ENCODE peak calls at places on chromosome 14, in eight cellular contexts. R is upper lobe of left lung, Y is IMR-90, J is heart left ventricle, D is adrenal gland, U is HCT116, Q is tibial nerve, I is body of pancreas. P is an unnamed sample.

GRCh38 chr14:30706704-30707103 is 84.6 kb downstream of the SCFD1 start:
- DNase-seq in Y (no peak), D (no peak), R (no peak), U (no peak), I (no peak), Q (no peak), J (no peak), P (no peak)

GRCh38 chr14:55699131-55700057 is 119.4 kb downstream of the KTN1 start:
- DNase-seq in Q (no peak), I (no peak), D (no peak), U (no peak), Y (peak), J (no peak), R (no peak), P (no peak)

GRCh38 chr14:100375273-100375962 is 52.3 kb downstream of the SLC25A47 start:
- DNase-seq in R (no peak), Q (peak), D (peak), U (peak), I (peak), J (peak), Y (peak), P (peak)

GRCh38 chr14:89826581-89826980 is 127.9 kb downstream of the EFCAB11 start:
- DNase-seq in I (no peak), R (no peak), D (no peak), Y (peak), J (no peak), Q (no peak), U (no peak), P (no peak)

GRCh38 chr14:104843442-104844305 is 21.4 kb upstream of the CEP170B start:
- DNase-seq in Y (no peak), R (peak), Q (no peak), U (no peak), I (no peak), D (no peak), J (no peak), P (no peak)

GRCh38 chr14:89166650-89167049 is 250.4 kb downstream of the FOXN3 start:
- DNase-seq in R (no peak), I (no peak), D (no peak), Y (no peak), U (no peak), J (no peak), Q (no peak), P (no peak)

GRCh38 chr14:61889914-61890351 is 127.7 kb downstream of the SNAPC1 start:
- DNase-seq in J (no peak), U (no peak), D (no peak), Q (no peak), Y (no peak), I (no peak), R (no peak), P (no peak)

GRCh38 chr14:61535032-61535431 is 160.3 kb upstream of the HIF1A start:
- DNase-seq in I (no peak), U (no peak), R (no peak), Y (peak), D (no peak), Q (no peak), J (no peak), P (peak)

GRCh38 chr14:44657688-44658388 is 150.8 kb upstream of the FSCB start:
- DNase-seq in J (no peak), D (no peak), Y (peak), Q (no peak), R (no peak), U (no peak), I (no peak), P (no peak)

GRCh38 chr14:67269338-67270060 is 28.3 kb downstream of the PALS1 start:
- DNase-seq in I (no peak), Q (no peak), Y (peak), D (no peak), R (no peak), U (no peak), J (peak), P (no peak)

GRCh38 chr14:68784995-68785816 is 7.7 kb downstream of the ZFP36L1 start:
- DNase-seq in Y (peak), I (peak), D (no peak), U (peak), R (no peak), J (peak), Q (no peak), P (no peak)

GRCh38 chr14:29529418-29529817 is 398.2 kb downstream of the PRKD1 start:
- DNase-seq in D (no peak), I (no peak), R (no peak), Y (peak), Q (no peak), U (no peak), J (no peak), P (no peak)

GRCh38 chr14:76848879-76849278 is 22.7 kb downstream of the LRRC74A start:
- DNase-seq in D (no peak), U (peak), J (no peak), R (no peak), I (no peak), Y (no peak), Q (no peak), P (no peak)

GRCh38 chr14:65267856-65268255 is 144.7 kb upstream of the FUT8 start:
- DNase-seq in D (no peak), R (no peak), Q (no peak), J (no peak), Y (no peak), U (no peak), I (no peak), P (no peak)

GRCh38 chr14:101595887-101596721 is 34.8 kb downstream of the DIO3 start:
- DNase-seq in R (no peak), U (no peak), J (no peak), Y (no peak), Q (no peak), I (no peak), D (no peak), P (no peak)

GRCh38 chr14:100834441-100835277 is 8.7 kb downstream of the MEG3 start:
- DNase-seq in I (no peak), Y (no peak), J (no peak), D (peak), U (no peak), R (no peak), Q (no peak), P (no peak)

GRCh38 chr14:38125484-38125912 is 82.2 kb upstream of the SSTR1 start:
- DNase-seq in J (no peak), Q (no peak), R (no peak), I (peak), Y (no peak), D (no peak), U (no peak), P (no peak)

GRCh38 chr14:96586056-96586455 is 83.9 kb downstream of the PAPOLA start:
- DNase-seq in J (no peak), Q (no peak), R (no peak), D (no peak), I (no peak), U (no peak), Y (no peak), P (peak)

GRCh38 chr14:86777950-86778602 is 1214.9 kb downstream of the GALC start:
- DNase-seq in J (no peak), R (no peak), D (no peak), I (no peak), U (no peak), Y (peak), Q (no peak), P (no peak)

GRCh38 chr14:24849471-24849870 is 200.5 kb downstream of the STXBP6 start:
- DNase-seq in Y (peak), U (no peak), J (no peak), Q (no peak), D (no peak), I (no peak), R (no peak), P (no peak)

GRCh38 chr14:26414103-26414502 is 183.7 kb downstream of the NOVA1 start:
- DNase-seq in J (no peak), R (no peak), Q (no peak), D (no peak), U (no peak), Y (no peak), I (no peak), P (no peak)

GRCh38 chr14:68937790-68938514 is 41.1 kb downstream of the ACTN1 start:
- DNase-seq in Q (peak), J (peak), R (peak), I (peak), U (no peak), Y (no peak), D (peak), P (no peak)

GRCh38 chr14:92473261-92473946 is 40.2 kb upstream of the RIN3 start:
- DNase-seq in J (peak), U (no peak), Q (peak), I (no peak), Y (peak), D (peak), R (no peak), P (peak)

GRCh38 chr14:68040633-68041369 is 221.2 kb downstream of the RAD51B start:
- DNase-seq in R (no peak), Y (no peak), Q (no peak), U (no peak), D (no peak), I (no peak), J (no peak), P (no peak)

GRCh38 chr14:78448483-78449094 is 278.4 kb downstream of the NRXN3 start:
- DNase-seq in U (peak), R (no peak), I (peak), J (peak), D (peak), Q (peak), Y (no peak), P (peak)

GRCh38 chr14:85587152-85587697 is 57.3 kb downstream of the FLRT2 start:
- DNase-seq in Q (no peak), D (peak), I (no peak), R (no peak), U (no peak), Y (peak), J (no peak), P (no peak)

GRCh38 chr14:44564908-44565307 is 57.8 kb upstream of the FSCB start:
- DNase-seq in U (no peak), Y (peak), D (no peak), J (no peak), R (no peak), Q (no peak), I (no peak), P (no peak)

GRCh38 chr14:81296263-81296923 is 75.6 kb upstream of the GTF2A1 start:
- DNase-seq in J (no peak), Y (no peak), Q (no peak), I (no peak), U (no peak), D (no peak), R (no peak), P (no peak)

GRCh38 chr14:21965042-21965441 is 291.4 kb upstream of the OR4E1 start:
- DNase-seq in Q (no peak), J (no peak), U (no peak), Y (no peak), I (no peak), D (no peak), R (no peak), P (no peak)

GRCh38 chr14:24634158-24634557 is at the start of gene GZMB:
- DNase-seq in Y (peak), R (no peak), I (no peak), Q (no peak), J (no peak), U (no peak), D (no peak), P (no peak)

GRCh38 chr14:23344481-23344880 is 8.2 kb downstream of the SLC22A17 start:
- DNase-seq in Q (no peak), U (no peak), J (no peak), D (no peak), Y (no peak), I (no peak), R (no peak), P (no peak)

GRCh38 chr14:39050389-39050788 is 52.6 kb downstream of the SEC23A start:
- DNase-seq in Q (no peak), J (no peak), D (peak), R (no peak), Y (peak), I (no peak), U (no peak), P (no peak)

GRCh38 chr14:88521818-88522217 is 33.0 kb downstream of the PTPN21 start:
- DNase-seq in U (no peak), Y (peak), I (no peak), J (no peak), Q (no peak), R (no peak), D (no peak), P (no peak)

GRCh38 chr14:76715102-76715926 is 46.0 kb upstream of the VASH1 start:
- DNase-seq in D (peak), U (no peak), Y (no peak), Q (no peak), J (no peak), R (no peak), I (no peak), P (no peak)

GRCh38 chr14:76336876-76337275 is 39.1 kb upstream of the ESRRB start:
- DNase-seq in J (no peak), Y (no peak), R (no peak), I (peak), Q (no peak), D (no peak), U (no peak), P (no peak)

GRCh38 chr14:93059917-93060545 is 55.7 kb downstream of the ITPK1 start:
- DNase-seq in D (no peak), J (no peak), U (no peak), Q (no peak), Y (no peak), I (no peak), R (no peak), P (no peak)

GRCh38 chr14:41607966-41608663 is 1.4 kb downstream of the LRFN5 start:
- DNase-seq in R (peak), Y (no peak), U (no peak), I (no peak), Q (peak), J (no peak), D (peak), P (peak)

GRCh38 chr14:41605550-41606248 is 977 bp upstream of the LRFN5 start:
- DNase-seq in J (no peak), R (no peak), U (no peak), Y (peak), Q (no peak), I (no peak), D (peak), P (peak)

GRCh38 chr14:41606249-41607118 is at the start of gene LRFN5:
- DNase-seq in D (peak), R (peak), Y (peak), I (no peak), U (no peak), J (peak), Q (no peak), P (peak)

GRCh38 chr14:41607119-41607785 is 576 bp downstream of the LRFN5 start:
- DNase-seq in R (peak), J (no peak), U (no peak), I (no peak), D (peak), Y (no peak), Q (no peak), P (peak)

GRCh38 chr14:41609704-41610183 is 3.1 kb downstream of the LRFN5 start:
- DNase-seq in Q (no peak), J (peak), D (peak), R (peak), Y (peak), U (no peak), I (no peak), P (peak)
- H3K4me3 ChIP-seq in Q (peak), J (peak), D (no peak), R (peak), Y (peak), U (no peak), I (no peak), P (no peak)

DNA sequence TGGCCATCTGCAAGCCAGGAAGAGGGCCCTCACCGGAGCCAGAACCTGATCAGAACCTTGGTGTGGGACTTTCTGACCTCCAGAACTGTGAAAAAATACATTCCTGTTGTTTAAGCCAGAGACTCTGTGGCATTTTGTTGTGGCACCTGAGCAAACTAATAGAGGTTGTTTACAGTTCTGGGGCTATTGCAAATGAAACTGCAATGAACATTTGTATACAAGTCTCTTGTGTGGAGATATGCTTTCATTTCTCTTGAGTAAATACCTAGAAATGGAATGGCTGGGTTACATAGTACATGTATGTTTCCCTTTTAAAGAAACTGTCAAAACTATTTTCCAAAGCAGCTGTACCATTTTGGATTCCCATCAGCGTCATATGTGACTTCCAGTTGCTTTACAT is 22.1 kb upstream of the MAP3K9 start:
- DNase-seq in Y (no peak), I (no peak), D (no peak), U (no peak), Q (no peak), R (no peak), J (no peak), P (no peak)
- TF ChIP-seq POLR2A in Y (no peak), I (no peak), D (no peak), U (no peak), Q (no peak), R (no peak), J (no peak), P (no peak)

GRCh38 chr14:32635103-32635719 is 303.5 kb upstream of the NPAS3 start:
- DNase-seq in Q (no peak), Y (peak), J (no peak), R (no peak), I (no peak), D (no peak), U (no peak), P (no peak)
- H3K4me3 ChIP-seq in Q (no peak), Y (no peak), J (peak), R (peak), I (no peak), D (no peak), U (no peak), P (no peak)

DNA sequence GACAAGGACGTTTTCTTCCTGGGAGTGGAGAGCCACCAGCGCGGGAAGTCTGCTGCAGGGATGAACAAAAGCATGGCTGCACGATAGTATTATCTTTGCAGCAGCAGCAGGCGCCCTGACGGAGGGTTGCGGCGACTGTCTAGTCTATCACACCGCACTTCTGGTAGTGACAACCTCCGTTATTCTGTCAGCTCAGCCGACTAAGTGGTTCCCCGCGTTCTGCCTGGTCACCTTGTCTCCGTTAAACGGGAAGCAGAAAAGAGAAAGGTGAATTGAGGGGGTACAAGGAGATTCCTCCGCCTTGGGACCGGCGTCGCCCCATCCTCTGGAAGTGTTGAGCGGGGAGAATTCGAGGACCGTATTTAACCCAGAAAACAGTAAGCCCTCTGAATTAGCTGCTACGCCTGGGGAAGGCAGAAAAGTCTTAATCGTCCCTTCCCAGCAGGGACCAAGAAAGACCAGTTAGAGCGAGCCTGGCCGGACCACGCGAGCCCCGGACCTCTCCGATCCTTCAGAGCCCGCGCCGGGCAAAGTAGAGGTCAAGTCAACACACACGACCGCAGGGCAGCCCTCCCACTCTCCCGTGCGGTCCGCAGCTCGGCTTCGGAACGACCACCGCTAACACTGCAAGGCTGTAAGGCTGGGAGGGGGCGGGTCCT is 536 bp upstream of the DAAM1 start:
- DNase-seq in U (no peak), Y (no peak), I (peak), R (no peak), J (peak), Q (peak), D (peak), P (no peak)
- TF ChIP-seq POLR2A in U (no peak), Y (no peak), I (no peak), R (no peak), J (no peak), Q (no peak), D (no peak), P (no peak)

GRCh38 chr14:53044486-53044885 is 93.6 kb upstream of the FERMT2 start:
- DNase-seq in J (no peak), Y (peak), I (no peak), U (no peak), Q (no peak), R (no peak), D (no peak), P (no peak)

GRCh38 chr14:53042480-53042879 is 91.6 kb upstream of the FERMT2 start:
- DNase-seq in R (no peak), Y (peak), D (no peak), J (peak), Q (no peak), U (no peak), I (no peak), P (no peak)

GRCh38 chr14:53047302-53047701 is 96.5 kb upstream of the FERMT2 start:
- DNase-seq in Y (peak), U (no peak), R (no peak), I (no peak), D (no peak), J (no peak), Q (no peak), P (no peak)

GRCh38 chr14:53041067-53041466 is 90.2 kb upstream of the FERMT2 start:
- DNase-seq in Q (no peak), R (no peak), Y (no peak), I (no peak), J (no peak), D (no peak), U (no peak), P (no peak)

GRCh38 chr14:53043107-53043704 is 92.4 kb upstream of the FERMT2 start:
- DNase-seq in Y (peak), R (no peak), J (no peak), I (no peak), D (no peak), Q (no peak), U (no peak), P (no peak)
- H3K4me3 ChIP-seq in Y (no peak), R (no peak), J (peak), I (no peak), D (no peak), Q (no peak), U (no peak), P (no peak)

GRCh38 chr14:50531595-50532501 is 521 bp downstream of the MAP4K5 start:
- DNase-seq in Q (peak), D (peak), Y (peak), R (peak), J (peak), I (peak), U (no peak), P (peak)
- TF ChIP-seq POLR2A in Q (no peak), D (no peak), Y (no peak), R (no peak), J (no peak), I (no peak), U (no peak), P (no peak)

DNA sequence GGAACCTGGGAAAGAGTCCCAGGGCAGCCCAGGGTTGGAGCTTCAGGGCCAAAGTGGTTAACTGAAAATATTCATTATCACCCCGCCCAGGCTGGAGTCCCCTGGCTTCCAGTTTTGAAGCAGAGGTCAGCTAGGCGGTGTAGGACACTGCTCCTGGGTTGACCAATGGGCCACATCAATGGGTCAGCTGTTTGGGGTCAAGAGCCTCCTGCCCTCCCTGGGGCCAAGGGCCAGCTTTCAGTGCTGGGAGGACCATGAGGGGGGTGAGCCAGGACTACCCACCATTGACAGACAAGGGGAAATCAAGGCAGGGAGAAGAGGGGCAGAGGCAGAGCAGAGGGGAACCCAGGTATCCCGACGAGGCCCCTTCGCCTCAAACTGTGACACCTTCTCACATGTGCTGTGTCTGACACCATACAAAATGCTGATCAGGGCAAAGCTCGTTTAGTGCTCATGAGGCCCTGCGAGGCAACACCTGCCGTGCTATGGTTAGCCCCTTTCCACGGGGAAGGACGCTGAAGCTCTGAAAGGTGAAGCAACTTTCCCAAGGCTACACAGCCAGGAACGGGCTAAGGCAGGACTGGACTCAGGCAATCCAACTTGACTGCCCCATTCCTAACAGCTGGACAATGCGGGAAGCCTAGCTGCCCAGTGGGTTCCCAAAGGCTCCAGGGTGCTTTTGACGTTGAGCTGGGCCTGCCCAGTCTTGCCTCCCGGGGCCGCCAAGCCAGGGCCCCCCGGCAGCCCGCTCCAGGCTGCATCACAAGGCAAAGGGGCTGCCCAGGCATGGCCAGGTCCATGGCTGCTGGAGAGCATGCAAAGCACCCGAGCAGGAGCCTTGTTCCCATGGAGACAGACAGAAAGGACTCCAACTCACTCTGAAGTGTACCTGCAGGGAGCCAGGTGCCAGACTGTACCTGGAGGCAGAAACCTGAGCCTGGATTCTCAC is 2.0 kb downstream of the SYNE3 start:
- DNase-seq in J (no peak), U (no peak), I (peak), Q (no peak), D (peak), R (peak), Y (no peak), P (peak)
- H3K4me3 ChIP-seq in J (peak), U (no peak), I (no peak), Q (peak), D (no peak), R (peak), Y (no peak), P (no peak)

GRCh38 chr14:103057028-103057371 is 349 bp downstream of the CDC42BPB start:
- DNase-seq in Y (no peak), U (no peak), I (peak), D (no peak), J (peak), Q (no peak), R (no peak), P (no peak)
- TF ChIP-seq POLR2A in Y (no peak), U (no peak), I (no peak), D (no peak), J (no peak), Q (no peak), R (peak), P (no peak)